ENCODE peak calls at places on chromosomes 4 and X, in five cellular contexts. I is GM13977; Z is T-cell; B is CD8-positive, alpha-beta memory T cell; C is stimulated activated CD8-positive, alpha-beta memory T cell treated with anti-CD3 and anti-CD28 coated beads, Interleukin-2, amount 100 ng/mL, for 48 hours. W is an unnamed sample.

GRCh38 chr4:106201373-106201772 is 114.6 kb downstream of the TBCK start:
- DNase-seq in Z (no peak), I (no peak), C (no peak), B (no peak), W (no peak)

GRCh38 chrX:85111347-85111746 is 107.7 kb downstream of the APOOL start:
- DNase-seq in Z (no peak), C (no peak), I (no peak), B (no peak), W (no peak)

GRCh38 chrX:40496728-40497127 is 84.0 kb upstream of the ATP6AP2 start:
- DNase-seq in I (no peak), C (no peak), B (no peak), Z (no peak), W (no peak)

GRCh38 chrX:109839694-109840358 is 106.8 kb upstream of the ACSL4 start:
- DNase-seq in B (no peak), C (no peak), I (no peak), Z (no peak), W (no peak)

GRCh38 chr4:30103455-30103854 is 616.7 kb upstream of the PCDH7 start:
- DNase-seq in B (no peak), I (no peak), C (no peak), Z (no peak), W (no peak)

GRCh38 chrX:150150081-150150779 is 211.9 kb upstream of the EOLA2 start:
- DNase-seq in C (no peak), I (no peak), Z (no peak), B (no peak), W (no peak)

GRCh38 chrX:115650916-115651315 is 89.9 kb downstream of the PLS3 start:
- DNase-seq in B (no peak), I (peak; percentile 24), Z (no peak), C (no peak), W (no peak)

GRCh38 chr4:52142816-52143215 is 91.7 kb downstream of the SPATA18 start:
- DNase-seq in B (no peak), Z (no peak), C (no peak), I (no peak), W (no peak)

GRCh38 chr4:53479731-53480525 is 102.5 kb downstream of the FIP1L1 start:
- DNase-seq in Z (no peak), I (no peak), C (no peak), B (no peak), W (no peak)

GRCh38 chrX:23311731-23312130 is 22.9 kb upstream of the PTCHD1 start:
- DNase-seq in Z (no peak), C (no peak), I (no peak), B (no peak), W (no peak)

GRCh38 chrX:1750267-1750666 is 135.4 kb downstream of the ASMT start:
- DNase-seq in I (no peak), C (no peak), Z (no peak), B (no peak), W (no peak)

GRCh38 chr4:88097301-88097700 is 61.1 kb downstream of the ABCG2 start:
- DNase-seq in C (no peak), B (no peak), Z (no peak), I (no peak), W (no peak)

GRCh38 chr4:38909015-38909414 is 41.4 kb downstream of the FAM114A1 start:
- DNase-seq in I (no peak), B (no peak), Z (no peak), C (no peak), W (no peak)

GRCh38 chr4:174973336-174973735 is 55.2 kb downstream of the ADAM29 start:
- DNase-seq in B (no peak), C (no peak), Z (no peak), I (no peak), W (no peak)

GRCh38 chr4:26529479-26529878 is 39.2 kb upstream of the CCKAR start:
- DNase-seq in C (no peak), B (no peak), Z (no peak), I (no peak), W (no peak)

GRCh38 chr4:76663794-76664193 is 228.8 kb downstream of the SHROOM3 start:
- DNase-seq in Z (no peak), I (no peak), C (no peak), B (no peak), W (no peak)

GRCh38 chr4:168815373-168816345 is 194.4 kb downstream of the CBR4 start:
- DNase-seq in B (no peak), C (no peak), I (no peak), Z (no peak), W (no peak)

GRCh38 chr4:99462875-99463464 is 27.8 kb upstream of the ADH7 start:
- DNase-seq in I (peak; percentile 53), C (peak; percentile 8), B (peak; percentile 29), Z (peak; percentile 7), W (peak; percentile 8)

W was measured in effector CD4-positive, alpha-beta T cell.